ENCODE peak calls at places on chromosomes 3 and 15, in ten cellular contexts. F is dorsolateral prefrontal cortex, V is fibroblast of mammary gland, M is upper lobe of right lung, J is foreskin fibroblast, Z is IMR-90, W is adrenal gland, A is esophagus muscularis mucosa, K is HepG2, U is GM12865. N is an unnamed sample.

GRCh38 chr15:80152896-80153876 is at the start of gene FAH:
- DNase-seq in J (peak; percentile 74), W (peak; percentile 72), V (peak; percentile 47), U (peak; percentile 73), K (peak; percentile 30), M (no peak), F (no peak), Z (peak; percentile 53), A (no peak), N (no peak)

GRCh38 chr15:58506064-58506490 is 74.3 kb downstream of the LIPC start:
- DNase-seq in U (no peak), A (no peak), V (no peak), F (no peak), W (no peak), M (no peak), J (no peak), K (no peak), Z (no peak), N (no peak)

GRCh38 chr3:186746008-186746407 is 28.8 kb downstream of the KNG1 start:
- DNase-seq in J (peak; percentile 64), W (peak; percentile 28), K (peak; percentile 94), U (peak; percentile 12), Z (peak; percentile 67), V (peak; percentile 43), A (no peak), F (no peak), M (peak; percentile 72), N (peak; percentile 41)

GRCh38 chr3:22475665-22476064 is 724.7 kb upstream of the ZNF385D start:
- DNase-seq in W (no peak), U (peak; percentile 21), Z (no peak), V (no peak), J (no peak), A (no peak), F (no peak), M (no peak), K (no peak), N (peak; percentile 38)

GRCh38 chr15:90079619-90080559 is 22.4 kb downstream of the IDH2 start:
- DNase-seq in K (no peak), Z (no peak), W (no peak), V (no peak), J (no peak), A (no peak), U (no peak), M (no peak), F (no peak), N (no peak)

GRCh38 chr15:51982013-51982769 is 10.6 kb upstream of the LEO1 start:
- DNase-seq in M (no peak), F (no peak), A (no peak), K (peak; percentile 75), J (peak; percentile 87), V (peak; percentile 87), Z (peak; percentile 82), W (no peak), U (peak; percentile 89), N (peak; percentile 39)

GRCh38 chr3:193640728-193641127 is 47.7 kb downstream of the OPA1 start:
- DNase-seq in F (no peak), U (no peak), K (no peak), V (peak; percentile 42), J (peak; percentile 7), W (no peak), M (no peak), A (no peak), Z (peak; percentile 48), N (no peak)

GRCh38 chr15:31609243-31609642 is 282.6 kb downstream of the KLF13 start:
- DNase-seq in A (no peak), Z (peak; percentile 40), U (no peak), K (no peak), W (no peak), F (no peak), M (no peak), J (no peak), V (peak; percentile 24), N (no peak)

GRCh38 chr15:100973351-100974034 is 54.3 kb downstream of the LRRK1 start:
- DNase-seq in M (no peak), U (no peak), K (no peak), F (no peak), W (no peak), V (no peak), J (no peak), A (no peak), Z (no peak), N (no peak)

GRCh38 chr3:146177072-146177936 is 16.3 kb upstream of the PLOD2 start:
- DNase-seq in J (no peak), K (no peak), W (no peak), V (peak; percentile 74), U (no peak), Z (no peak), F (no peak), M (no peak), A (no peak), N (no peak)

GRCh38 chr15:72584006-72584405 is 70.5 kb upstream of the GOLGA6B start:
- DNase-seq in V (no peak), K (no peak), M (no peak), U (no peak), A (no peak), F (no peak), W (no peak), J (peak; percentile 29), Z (peak; percentile 25), N (peak; percentile 80)

GRCh38 chr3:122858373-122858772 is 63.5 kb downstream of the SLC49A4 start:
- DNase-seq in K (peak; percentile 12), M (no peak), V (peak; percentile 52), F (no peak), W (no peak), J (peak; percentile 59), A (no peak), Z (peak; percentile 25), U (peak; percentile 15), N (peak; percentile 2)

GRCh38 chr15:77034620-77035467 is 36.1 kb downstream of the TSPAN3 start:
- DNase-seq in U (peak; percentile 44), V (no peak), J (peak; percentile 39), A (no peak), K (no peak), W (peak; percentile 48), M (peak; percentile 74), Z (no peak), F (no peak), N (no peak)

GRCh38 chr15:74564182-74564581 is 23.2 kb downstream of the ARID3B start:
- DNase-seq in A (no peak), U (no peak), M (no peak), W (no peak), K (no peak), F (no peak), Z (no peak), J (no peak), V (no peak), N (no peak)

GRCh38 chr15:39438795-39439577 is 141.9 kb upstream of the THBS1 start:
- DNase-seq in U (no peak), A (no peak), F (no peak), Z (peak; percentile 40), V (no peak), J (no peak), K (peak; percentile 34), M (no peak), W (no peak), N (no peak)
- TF ChIP-seq CTCF in U (no peak), A (no peak), F (no peak), Z (peak; percentile 9), V (no peak), J (no peak), K (peak; percentile 40), M (no peak), W (no peak), N (peak; percentile 33)

DNA sequence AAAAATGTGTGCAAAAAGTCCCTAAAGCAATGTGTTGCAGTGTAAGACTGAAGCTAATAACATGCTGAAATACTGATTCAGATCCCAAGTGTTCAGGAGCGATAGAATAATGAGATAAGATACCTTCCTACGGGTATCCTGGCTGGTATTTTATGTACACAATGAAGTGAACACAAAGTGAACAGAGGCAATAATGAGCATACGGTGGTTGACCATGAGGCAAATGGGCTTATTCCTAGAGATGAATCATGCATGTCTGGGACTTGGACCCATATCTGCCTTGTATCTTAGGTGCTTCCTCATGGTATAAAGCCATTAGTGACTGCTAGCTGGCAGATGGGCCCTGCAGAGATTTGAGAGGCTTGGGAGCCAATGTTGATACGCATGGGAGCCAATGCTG is 21.5 kb downstream of the PTPRG start:
- DNase-seq in K (no peak), V (no peak), Z (no peak), J (no peak), M (no peak), W (no peak), U (no peak), A (no peak), F (no peak), N (no peak)
- H3K4me3 ChIP-seq in K (no peak overlapping the region), V (no peak overlapping the region), Z (no peak overlapping the region), J (no peak overlapping the region), M (no peak overlapping the region), W (no peak overlapping the region), U (no peak overlapping the region), A (no peak overlapping the region), F (no peak overlapping the region), N (no peak overlapping the region)

GRCh38 chr3:100971776-100972175 is 21.4 kb downstream of the ABI3BP start:
- DNase-seq in U (no peak), M (no peak), F (no peak), A (no peak), Z (no peak), W (no peak), K (no peak), J (no peak), V (no peak), N (no peak)

GRCh38 chr3:100970537-100970936 is 22.7 kb downstream of the ABI3BP start:
- DNase-seq in Z (no peak), K (no peak), J (no peak), U (no peak), V (no peak), W (no peak), A (no peak), M (peak; percentile 74), F (no peak), N (no peak)

GRCh38 chr3:100973594-100973993 is 19.6 kb downstream of the ABI3BP start:
- DNase-seq in A (no peak), U (no peak), W (no peak), F (no peak), K (no peak), J (no peak), M (no peak), V (no peak), Z (no peak), N (no peak)

GRCh38 chr3:100972293-100972692 is 20.9 kb downstream of the ABI3BP start:
- DNase-seq in V (no peak), A (no peak), J (no peak), Z (no peak), K (no peak), U (no peak), W (no peak), F (no peak), M (no peak), N (no peak)

DNA sequence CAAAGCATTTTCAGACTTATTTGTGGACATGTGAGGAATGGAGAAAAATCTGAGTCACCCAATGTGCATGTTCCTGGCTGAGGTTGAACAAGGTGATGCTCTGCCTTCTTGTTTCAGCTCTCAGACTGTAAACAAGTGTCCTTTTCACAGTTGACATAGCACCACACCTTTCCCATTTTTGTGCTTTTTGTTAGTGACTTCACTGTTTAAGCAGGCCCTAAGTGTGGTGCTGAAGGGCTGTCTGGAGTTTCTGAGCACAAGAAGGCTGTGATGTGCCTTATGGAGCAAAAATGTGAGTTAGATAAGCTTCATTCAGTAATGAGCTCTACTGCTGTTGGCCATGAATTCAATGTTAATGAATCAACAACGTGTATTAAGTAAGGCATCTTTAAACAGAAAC is 20.4 kb downstream of the ABI3BP start:
- DNase-seq in F (no peak), J (peak; percentile 21), W (no peak), V (peak; percentile 73), K (no peak), Z (peak; percentile 48), A (no peak), U (no peak), M (no peak), N (no peak)
- TF ChIP-seq CTCF in F (no peak), J (no peak), W (no peak), V (no peak), K (no peak), Z (peak; percentile 1), A (no peak), U (no peak), M (no peak), N (no peak)

GRCh38 chr3:197546307-197547085 is 9.3 kb downstream of the BDH1 start:
- DNase-seq in V (no peak), U (no peak), W (no peak), J (no peak), F (no peak), A (no peak), K (no peak), Z (no peak), M (no peak), N (no peak)
- H3K4me3 ChIP-seq in V (no peak overlapping the region), U (no peak overlapping the region), W (no peak overlapping the region), J (no peak overlapping the region), F (no peak overlapping the region), A (no peak overlapping the region), K (no peak overlapping the region), Z (no peak overlapping the region), M (no peak overlapping the region), N (no peak overlapping the region)